ENCODE peak calls at places on chromosomes 5 and 9, in ten cellular contexts. I is mucosa of descending colon; G is NCI-H1048; C is GOT3; N is COR-L47; Y is naive thymus-derived CD8-positive, alpha-beta T cell; W is EH; E is mesendoderm; T is activated gamma-delta T cell treated with anti-CD3 and anti-CD28 coated beads, Interleukin-2, amount 50 U/mL, for 16 hours; L is Ammon's horn. Q is an unnamed sample.

GRCh38 chr9:113502427-113503008 is 39.0 kb downstream of the RGS3 start:
- DNase-seq in I (no peak), G (no peak), C (no peak), N (no peak), Y (no peak), W (no peak), E (no peak), T (no peak), L (no peak), Q (no peak)

GRCh38 chr9:118959366-118959765 is 409.9 kb downstream of the BRINP1 start:
- DNase-seq in I (no peak), G (no peak), C (no peak), N (no peak), Y (no peak), W (no peak), E (no peak), T (no peak), L (no peak), Q (no peak)

GRCh38 chr5:73153513-73153912 is 19.5 kb upstream of the TMEM174 start:
- DNase-seq in I (no peak), G (no peak), C (no peak), N (no peak), Y (no peak), W (no peak), E (no peak), T (no peak), L (no peak), Q (no peak)

GRCh38 chr9:133696036-133696435 is 42.1 kb downstream of the SARDH start:
- DNase-seq in I (no peak), G (no peak), C (no peak), N (no peak), Y (no peak), W (no peak), E (no peak), T (no peak), L (no peak), Q (no peak)

GRCh38 chr5:174309131-174309845 is 263.8 kb downstream of the NSG2 start:
- DNase-seq in I (no peak), G (no peak), C (no peak), N (no peak), Y (no peak), W (no peak), E (no peak), T (no peak), L (no peak), Q (peak; percentile 21)

GRCh38 chr5:56160723-56161445 is 72.2 kb downstream of the ANKRD55 start:
- DNase-seq in I (no peak), G (no peak), C (no peak), N (no peak), Y (no peak), W (no peak), E (peak; percentile 63), T (no peak), L (no peak), Q (no peak)

GRCh38 chr5:80097516-80097915 is 62.4 kb downstream of the THBS4 start:
- DNase-seq in I (no peak), G (no peak), C (no peak), N (no peak), Y (no peak), W (no peak), E (peak; percentile 62), T (no peak), L (no peak), Q (peak; percentile 73)

GRCh38 chr5:87541668-87542067 is 128.9 kb upstream of the CCNH start:
- DNase-seq in I (no peak), G (no peak), C (no peak), N (no peak), Y (no peak), W (no peak), E (no peak), T (no peak), L (no peak), Q (no peak)

GRCh38 chr5:154312000-154312399 is 121.5 kb downstream of the GALNT10 start:
- DNase-seq in I (no peak), G (no peak), C (no peak), N (no peak), Y (no peak), W (no peak), E (peak; percentile 76), T (no peak), L (no peak), Q (no peak)

GRCh38 chr5:169945831-169946261 is 34.4 kb downstream of the INSYN2B start:
- DNase-seq in I (no peak), G (no peak), C (peak; percentile 57), N (peak; percentile 77), Y (no peak), W (peak; percentile 97), E (peak; percentile 52), T (no peak), L (peak; percentile 73), Q (peak; percentile 32)

GRCh38 chr9:99832558-99832864 is 10.8 kb downstream of the NR4A3 start:
- DNase-seq in I (no peak), G (no peak), C (no peak), N (no peak), Y (no peak), W (no peak), E (no peak), T (no peak), L (no peak), Q (no peak)

GRCh38 chr5:163649522-163649921 is 144.1 kb downstream of the MAT2B start:
- DNase-seq in I (no peak), G (no peak), C (no peak), N (no peak), Y (no peak), W (peak; percentile 1), E (peak; percentile 36), T (no peak), L (no peak), Q (no peak)

GRCh38 chr9:127991017-127991756 is 10.4 kb upstream of the EEIG1 start:
- DNase-seq in I (peak; percentile 81), G (no peak), C (no peak), N (peak; percentile 68), Y (no peak), W (no peak), E (no peak), T (no peak), L (no peak), Q (no peak)

GRCh38 chr5:148186248-148187003 is 16.4 kb upstream of the SPINK6 start:
- DNase-seq in I (no peak), G (no peak), C (no peak), N (no peak), Y (no peak), W (peak; percentile 8), E (no peak), T (no peak), L (no peak), Q (no peak)

GRCh38 chr5:150097152-150097551 is 10.8 kb upstream of the CSF1R start:
- DNase-seq in I (no peak), G (no peak), C (no peak), N (no peak), Y (no peak), W (no peak), E (no peak), T (no peak), L (no peak), Q (no peak)

GRCh38 chr5:79990205-79990597 is 861 bp downstream of the MTX3 start:
- DNase-seq in I (no peak), G (no peak), C (no peak), N (no peak), Y (no peak), W (peak; percentile 2), E (peak; percentile 3), T (no peak), L (no peak), Q (no peak)

GRCh38 chr9:106419737-106420136 is 443.2 kb upstream of the ZNF462 start:
- DNase-seq in I (no peak), G (no peak), C (no peak), N (no peak), Y (no peak), W (peak; percentile 45), E (no peak), T (no peak), L (no peak), Q (no peak)

GRCh38 chr9:22228542-22228941 is 218.1 kb upstream of the DMRTA1 start:
- DNase-seq in I (no peak), G (no peak), C (no peak), N (no peak), Y (no peak), W (peak; percentile 24), E (no peak), T (no peak), L (no peak), Q (no peak)

GRCh38 chr5:93572101-93572772 is 8.8 kb downstream of the NR2F1-AS1 start:
- DNase-seq in I (no peak), G (no peak), C (no peak), N (no peak), Y (no peak), W (no peak), E (no peak), T (no peak), L (no peak), Q (peak; percentile 72)

GRCh38 chr5:133844836-133845235 is 123.6 kb downstream of the C5orf15 start:
- DNase-seq in I (no peak), G (no peak), C (no peak), N (peak; percentile 47), Y (no peak), W (no peak), E (no peak), T (no peak), L (no peak), Q (no peak)

GRCh38 chr9:35993976-35994720 is 36.2 kb upstream of the OR2S2 start:
- DNase-seq in I (no peak), G (no peak), C (no peak), N (no peak), Y (no peak), W (peak; percentile 29), E (no peak), T (no peak), L (no peak), Q (no peak)

GRCh38 chr5:124157320-124157719 is 589.1 kb downstream of the ZNF608 start:
- DNase-seq in I (no peak), G (no peak), C (no peak), N (no peak), Y (no peak), W (no peak), E (no peak), T (no peak), L (no peak), Q (no peak)

GRCh38 chr5:71836547-71837112 is 117.6 kb downstream of the CARTPT start:
- DNase-seq in I (no peak), G (no peak), C (no peak), N (no peak), Y (no peak), W (no peak), E (no peak), T (no peak), L (no peak), Q (no peak)

GRCh38 chr5:39224196-39224754 is 4.9 kb upstream of the FYB1 start:
- DNase-seq in I (peak; percentile 73), G (no peak), C (no peak), N (no peak), Y (no peak), W (no peak), E (peak; percentile 81), T (no peak), L (no peak), Q (no peak)

GRCh38 chr5:153625826-153626354 is 135.4 kb downstream of the GRIA1 start:
- DNase-seq in I (no peak), G (no peak), C (no peak), N (no peak), Y (no peak), W (no peak), E (no peak), T (no peak), L (no peak), Q (no peak)

GRCh38 chr5:171975262-171975876 is 31.1 kb downstream of the FBXW11 start:
- DNase-seq in I (no peak), G (no peak), C (no peak), N (peak; percentile 30), Y (no peak), W (peak; percentile 72), E (peak; percentile 76), T (no peak), L (no peak), Q (no peak)

GRCh38 chr5:160605266-160605665 is 183.6 kb downstream of the PTTG1 start:
- DNase-seq in I (no peak), G (no peak), C (no peak), N (no peak), Y (no peak), W (no peak), E (no peak), T (no peak), L (no peak), Q (no peak)

GRCh38 chr5:73757421-73757820 is 131.4 kb downstream of the ARHGEF28 start:
- DNase-seq in I (no peak), G (no peak), C (no peak), N (no peak), Y (no peak), W (no peak), E (no peak), T (no peak), L (no peak), Q (no peak)